ENCODE peak calls at places on chromosomes 7 and 10, in nine cellular contexts. A, M, Q, E, R, I, F, X and W are unnamed samples.

GRCh38 chr7:583410-584121 is 63.9 kb upstream of the PDGFA start:
- DNase-seq in Q (no peak), M (no peak), R (no peak), I (no peak), F (no peak), E (no peak), X (no peak), A (no peak), W (peak; percentile 75)

GRCh38 chr7:27433581-27433980 is 191.0 kb downstream of the EVX1 start:
- DNase-seq in I (no peak), Q (no peak), X (no peak), A (no peak), F (no peak), M (no peak), E (no peak), R (no peak), W (no peak)

GRCh38 chr7:148883233-148884048 is 650 bp downstream of the EZH2 start:
- DNase-seq in F (peak; percentile 65), E (peak; percentile 78), Q (peak; percentile 11), I (peak; percentile 77), X (no peak), A (no peak), R (no peak), M (peak; percentile 38), W (peak; percentile 92)

GRCh38 chr7:140625908-140626868 is 14.4 kb downstream of the DENND2A start:
- DNase-seq in I (no peak), Q (peak; percentile 83), M (no peak), A (peak; percentile 90), X (peak; percentile 99), E (peak; percentile 73), F (peak; percentile 83), R (no peak), W (no peak)

GRCh38 chr10:124127563-124127962 is 34.2 kb upstream of the CHST15 start:
- DNase-seq in I (no peak), M (no peak), E (no peak), X (no peak), A (no peak), F (no peak), R (no peak), Q (no peak), W (no peak)

GRCh38 chr10:58217612-58218011 is 50.1 kb downstream of the IPMK start:
- DNase-seq in A (peak; percentile 25), X (no peak), R (no peak), Q (no peak), M (no peak), I (no peak), E (no peak), F (no peak), W (no peak)

GRCh38 chr10:70649526-70649925 is 22.8 kb upstream of the ADAMTS14 start:
- DNase-seq in R (no peak), F (no peak), A (peak; percentile 98), E (no peak), Q (peak; percentile 33), M (no peak), I (peak; percentile 68), X (no peak), W (no peak)

GRCh38 chr10:100009793-100010676 is at the start of gene DNMBP:
- DNase-seq in A (peak; percentile 75), I (peak; percentile 93), F (peak; percentile 92), M (peak; percentile 65), Q (peak; percentile 82), X (no peak), R (peak; percentile 42), E (peak; percentile 92), W (peak; percentile 97)

GRCh38 chr7:64885520-64886240 is 17.4 kb upstream of the ZNF273 start:
- DNase-seq in Q (no peak), I (no peak), E (no peak), M (no peak), X (no peak), F (peak; percentile 10), R (no peak), A (no peak), W (no peak)

GRCh38 chr10:114334301-114334700 is 70.0 kb downstream of the AFAP1L2 start:
- DNase-seq in A (no peak), E (no peak), M (no peak), Q (no peak), I (no peak), F (no peak), X (no peak), R (no peak), W (peak; percentile 59)

GRCh38 chr10:104480797-104481196 is 127.2 kb downstream of the CFAP58 start:
- DNase-seq in Q (no peak), R (no peak), X (no peak), A (no peak), E (no peak), I (no peak), M (no peak), F (no peak), W (no peak)

GRCh38 chr7:139711991-139712753 is 65.6 kb downstream of the HIPK2 start:
- DNase-seq in E (no peak), X (no peak), R (no peak), I (no peak), A (no peak), Q (no peak), M (no peak), F (peak; percentile 34), W (no peak)

GRCh38 chr10:113754125-113754524 is 2.6 kb downstream of the PLEKHS1 start:
- DNase-seq in A (no peak), Q (no peak), I (no peak), E (no peak), X (no peak), F (no peak), M (no peak), R (no peak), W (no peak)

GRCh38 chr10:75355706-75356105 is 45.9 kb downstream of the ZNF503 start:
- DNase-seq in M (no peak), R (no peak), F (no peak), I (no peak), X (no peak), A (peak; percentile 57), Q (no peak), E (no peak), W (no peak)

GRCh38 chr10:3002304-3002703 is 65.0 kb upstream of the PFKP start:
- DNase-seq in A (no peak), R (no peak), Q (no peak), X (no peak), E (no peak), F (no peak), M (no peak), I (no peak), W (no peak)

GRCh38 chr7:149748223-149748874 is 25.0 kb downstream of the ZNF467 start:
- DNase-seq in R (no peak), X (no peak), F (no peak), E (no peak), Q (peak; percentile 19), A (no peak), I (no peak), M (no peak), W (peak; percentile 58)

GRCh38 chr7:21526007-21526406 is 16.8 kb upstream of the DNAH11 start:
- DNase-seq in E (no peak), A (no peak), Q (peak; percentile 16), I (no peak), R (no peak), F (no peak), X (no peak), M (no peak), W (no peak)

GRCh38 chr7:39948932-39949928 is 826 bp upstream of the CDK13 start:
- DNase-seq in Q (peak; percentile 99), X (peak; percentile 99), R (peak; percentile 97), E (peak; percentile 100), M (peak; percentile 95), F (peak; percentile 99), I (peak; percentile 90), A (peak; percentile 100), W (peak; percentile 100)

GRCh38 chr7:127885843-127886242 is 145.4 kb downstream of the LRRC4 start:
- DNase-seq in E (no peak), R (no peak), M (no peak), A (peak; percentile 8), I (peak; percentile 54), X (no peak), F (no peak), Q (no peak), W (no peak)

GRCh38 chr10:71840177-71840711 is 10.8 kb downstream of the PSAP start:
- DNase-seq in F (peak; percentile 71), A (peak; percentile 88), R (no peak), I (no peak), Q (peak; percentile 88), M (no peak), E (no peak), X (peak; percentile 84), W (no peak)

GRCh38 chr10:35331894-35332640 is 4.2 kb upstream of the CCNY start:
- DNase-seq in I (no peak), E (no peak), X (peak; percentile 66), M (no peak), R (no peak), Q (peak; percentile 87), F (peak; percentile 53), A (peak; percentile 94), W (no peak)
- H3K27ac ChIP-seq in I (peak overlapping the region; percentile 65), E (peak overlapping the region; percentile 25), X (peak overlapping the region; percentile 89), M (no peak overlapping the region), R (no peak overlapping the region), Q (peak overlapping the region; percentile 84), F (no peak overlapping the region), A (peak overlapping the region; percentile 73), W (no peak overlapping the region)

DNA sequence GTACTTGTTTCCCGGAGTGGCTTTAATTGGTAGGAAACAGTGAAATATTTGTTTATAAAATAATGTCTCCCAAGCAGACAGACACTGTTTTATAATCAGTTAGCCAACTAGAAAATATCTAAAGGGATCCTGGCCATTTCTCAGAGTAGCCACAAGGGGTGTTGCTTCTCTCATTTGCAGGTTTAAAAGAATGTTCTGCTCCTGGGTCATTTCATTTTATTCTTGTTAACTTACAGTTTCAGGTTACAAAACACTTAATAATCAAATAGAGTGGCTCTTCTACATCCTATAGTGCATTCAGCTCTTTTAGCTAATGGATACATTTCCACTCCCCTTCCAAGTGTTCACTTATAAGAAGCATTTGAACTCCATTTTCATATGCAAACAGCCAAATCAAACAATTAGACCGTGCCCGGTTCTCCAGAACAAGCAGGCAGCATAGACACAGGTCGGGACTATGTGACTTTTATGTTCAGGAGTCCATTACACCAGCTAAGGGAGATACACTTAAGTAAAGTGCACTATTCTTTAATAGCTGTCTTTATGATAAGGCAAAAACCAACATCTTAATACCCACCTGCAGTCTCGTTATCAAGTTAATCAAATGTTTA is 117.5 kb downstream of the TRIL start:
- DNase-seq in M (no peak), F (no peak), A (no peak), I (no peak), Q (no peak), X (no peak), R (no peak), E (no peak), W (no peak)
- TF ChIP-seq CTCF in M (no peak), F (peak; percentile 30), A (peak; percentile 57), I (no peak), Q (peak; percentile 34), X (peak; percentile 62), R (peak; percentile 15), E (peak; percentile 56), W (no peak)

GRCh38 chr7:50088463-50089129 is 4.5 kb downstream of the ZPBP start:
- DNase-seq in I (no peak), F (no peak), A (peak; percentile 4), X (no peak), M (no peak), R (no peak), Q (no peak), E (no peak), W (no peak)

GRCh38 chr7:50092579-50093411 is at the start of gene ZPBP:
- DNase-seq in I (peak; percentile 24), M (no peak), R (peak; percentile 11), A (peak; percentile 25), Q (peak; percentile 32), E (peak; percentile 70), X (no peak), F (peak; percentile 61), W (peak; percentile 88)
- H3K4me3 ChIP-seq in I (no peak within 1 kb of the TSS), M (peak within 1 kb of the TSS; percentile 40), R (no peak within 1 kb of the TSS), A (peak within 1 kb of the TSS; percentile 38), Q (no peak within 1 kb of the TSS), E (peak within 1 kb of the TSS; percentile 51), X (no peak within 1 kb of the TSS), F (peak within 1 kb of the TSS; percentile 52), W (peak within 1 kb of the TSS; percentile 72)

GRCh38 chr7:130112662-130113425 is 42.5 kb downstream of the KLHDC10 start:
- DNase-seq in E (no peak), X (no peak), F (no peak), I (no peak), A (no peak), Q (no peak), R (no peak), M (no peak), W (no peak)
- H3K27ac ChIP-seq in E (no peak overlapping the region), X (no peak overlapping the region), F (no peak overlapping the region), I (no peak overlapping the region), A (no peak overlapping the region), Q (no peak overlapping the region), R (no peak overlapping the region), M (no peak overlapping the region), W (no peak overlapping the region)